ENCODE peak calls at places on chromosomes 5 and 9, in nine cellular contexts. One of them, this sample, is unnamed.

GRCh38 chr5:134462047-134462575 is 50.4 kb upstream of the CDKN2AIPNL start:
- DNase-seq in neuronal stem cell: no peak
- DNase-seq in PC-3: no peak
- DNase-seq in A549: no peak
- DNase-seq in GM06990: no peak
- DNase-seq in IMR-90: no peak
- DNase-seq in upper lobe of right lung: peak; percentile 11
- DNase-seq in hepatocyte: no peak
- DNase-seq in psoas muscle: no peak
- DNase-seq in this sample: no peak

GRCh38 chr9:137319976-137320551 is 18.0 kb upstream of the NRARP start:
- DNase-seq in GM06990: peak; percentile 12
- DNase-seq in psoas muscle: no peak
- DNase-seq in upper lobe of right lung: no peak
- DNase-seq in A549: no peak
- DNase-seq in neuronal stem cell: no peak
- DNase-seq in PC-3: no peak
- DNase-seq in hepatocyte: no peak
- DNase-seq in IMR-90: no peak
- DNase-seq in this sample: no peak

GRCh38 chr9:72931437-72931836 is 21.4 kb downstream of the ALDH1A1 start:
- DNase-seq in upper lobe of right lung: no peak
- DNase-seq in PC-3: no peak
- DNase-seq in A549: no peak
- DNase-seq in hepatocyte: no peak
- DNase-seq in psoas muscle: no peak
- DNase-seq in IMR-90: no peak
- DNase-seq in neuronal stem cell: no peak
- DNase-seq in GM06990: no peak
- DNase-seq in this sample: no peak

GRCh38 chr5:75192804-75193203 is 43.9 kb downstream of the ANKRD31 start:
- DNase-seq in GM06990: no peak
- DNase-seq in psoas muscle: no peak
- DNase-seq in hepatocyte: no peak
- DNase-seq in IMR-90: no peak
- DNase-seq in A549: no peak
- DNase-seq in PC-3: no peak
- DNase-seq in neuronal stem cell: no peak
- DNase-seq in upper lobe of right lung: no peak
- DNase-seq in this sample: no peak

GRCh38 chr5:131581710-131582109 is 53.3 kb downstream of the RAPGEF6 start:
- DNase-seq in IMR-90: no peak
- DNase-seq in neuronal stem cell: no peak
- DNase-seq in PC-3: no peak
- DNase-seq in GM06990: no peak
- DNase-seq in hepatocyte: no peak
- DNase-seq in upper lobe of right lung: no peak
- DNase-seq in A549: no peak
- DNase-seq in psoas muscle: no peak
- DNase-seq in this sample: no peak

GRCh38 chr9:87812375-87813118 is 70.1 kb upstream of the SPATA31E1 start:
- DNase-seq in hepatocyte: peak; percentile 41
- DNase-seq in GM06990: no peak
- DNase-seq in PC-3: peak; percentile 49
- DNase-seq in A549: peak; percentile 60
- DNase-seq in psoas muscle: no peak
- DNase-seq in upper lobe of right lung: no peak
- DNase-seq in neuronal stem cell: no peak
- DNase-seq in IMR-90: peak; percentile 66
- DNase-seq in this sample: peak; percentile 74

GRCh38 chr9:5557606-5558587 is 47.6 kb downstream of the PDCD1LG2 start:
- DNase-seq in A549: no peak
- DNase-seq in GM06990: peak; percentile 48
- DNase-seq in upper lobe of right lung: no peak
- DNase-seq in hepatocyte: no peak
- DNase-seq in psoas muscle: peak; percentile 16
- DNase-seq in IMR-90: no peak
- DNase-seq in neuronal stem cell: no peak
- DNase-seq in PC-3: no peak
- DNase-seq in this sample: peak; percentile 83

GRCh38 chr9:125361837-125362531 is 100.4 kb downstream of the GAPVD1 start:
- DNase-seq in neuronal stem cell: no peak
- DNase-seq in IMR-90: peak; percentile 17
- DNase-seq in upper lobe of right lung: no peak
- DNase-seq in hepatocyte: peak; percentile 25
- DNase-seq in PC-3: peak; percentile 46
- DNase-seq in psoas muscle: no peak
- DNase-seq in GM06990: no peak
- DNase-seq in A549: no peak
- DNase-seq in this sample: peak; percentile 13

GRCh38 chr9:120265791-120266190 is 314.2 kb downstream of the CDK5RAP2 start:
- DNase-seq in PC-3: no peak
- DNase-seq in hepatocyte: no peak
- DNase-seq in A549: no peak
- DNase-seq in GM06990: no peak
- DNase-seq in neuronal stem cell: no peak
- DNase-seq in IMR-90: no peak
- DNase-seq in psoas muscle: peak; percentile 37
- DNase-seq in upper lobe of right lung: no peak
- DNase-seq in this sample: peak; percentile 4

GRCh38 chr9:133986774-133987454 is 5.2 kb downstream of the VAV2 start:
- DNase-seq in PC-3: no peak
- DNase-seq in psoas muscle: no peak
- DNase-seq in GM06990: no peak
- DNase-seq in upper lobe of right lung: peak; percentile 23
- DNase-seq in neuronal stem cell: no peak
- DNase-seq in IMR-90: no peak
- DNase-seq in A549: no peak
- DNase-seq in hepatocyte: no peak
- DNase-seq in this sample: no peak

GRCh38 chr5:145903862-145904261 is 31.0 kb upstream of the GRXCR2 start:
- DNase-seq in upper lobe of right lung: no peak
- DNase-seq in PC-3: peak; percentile 5
- DNase-seq in neuronal stem cell: no peak
- DNase-seq in GM06990: no peak
- DNase-seq in psoas muscle: no peak
- DNase-seq in IMR-90: peak; percentile 63
- DNase-seq in hepatocyte: no peak
- DNase-seq in A549: no peak
- DNase-seq in this sample: peak; percentile 80

GRCh38 chr9:77679696-77680359 is 31.7 kb upstream of the GNA14 start:
- DNase-seq in upper lobe of right lung: no peak
- DNase-seq in IMR-90: no peak
- DNase-seq in neuronal stem cell: no peak
- DNase-seq in GM06990: no peak
- DNase-seq in hepatocyte: no peak
- DNase-seq in A549: no peak
- DNase-seq in PC-3: no peak
- DNase-seq in psoas muscle: no peak
- DNase-seq in this sample: no peak

GRCh38 chr9:12955510-12956163 is 180.8 kb downstream of the LURAP1L start:
- DNase-seq in IMR-90: no peak
- DNase-seq in psoas muscle: no peak
- DNase-seq in GM06990: no peak
- DNase-seq in neuronal stem cell: no peak
- DNase-seq in A549: no peak
- DNase-seq in hepatocyte: no peak
- DNase-seq in upper lobe of right lung: no peak
- DNase-seq in PC-3: no peak
- DNase-seq in this sample: no peak

GRCh38 chr5:36836831-36837230 is 39.7 kb upstream of the NIPBL start:
- DNase-seq in IMR-90: no peak
- DNase-seq in A549: no peak
- DNase-seq in upper lobe of right lung: no peak
- DNase-seq in PC-3: no peak
- DNase-seq in GM06990: no peak
- DNase-seq in psoas muscle: no peak
- DNase-seq in neuronal stem cell: no peak
- DNase-seq in hepatocyte: no peak
- DNase-seq in this sample: no peak

GRCh38 chr9:94805585-94805984 is 79.1 kb downstream of the AOPEP start:
- DNase-seq in PC-3: peak; percentile 89
- DNase-seq in neuronal stem cell: no peak
- DNase-seq in IMR-90: peak; percentile 97
- DNase-seq in GM06990: no peak
- DNase-seq in A549: peak; percentile 82
- DNase-seq in upper lobe of right lung: no peak
- DNase-seq in psoas muscle: no peak
- DNase-seq in hepatocyte: peak; percentile 66
- DNase-seq in this sample: peak; percentile 92

GRCh38 chr5:484556-484955 is 39.7 kb downstream of the SLC9A3 start:
- DNase-seq in psoas muscle: no peak
- DNase-seq in upper lobe of right lung: no peak
- DNase-seq in GM06990: no peak
- DNase-seq in neuronal stem cell: no peak
- DNase-seq in IMR-90: no peak
- DNase-seq in hepatocyte: no peak
- DNase-seq in PC-3: no peak
- DNase-seq in A549: no peak
- DNase-seq in this sample: no peak

GRCh38 chr5:142722146-142722545 is 36.3 kb upstream of the FGF1 start:
- DNase-seq in neuronal stem cell: no peak
- DNase-seq in PC-3: no peak
- DNase-seq in IMR-90: peak; percentile 31
- DNase-seq in hepatocyte: no peak
- DNase-seq in upper lobe of right lung: no peak
- DNase-seq in GM06990: no peak
- DNase-seq in psoas muscle: no peak
- DNase-seq in A549: no peak
- DNase-seq in this sample: peak; percentile 44

GRCh38 chr5:114207615-114208014 is 154.3 kb upstream of the KCNN2 start:
- DNase-seq in neuronal stem cell: no peak
- DNase-seq in GM06990: no peak
- DNase-seq in IMR-90: no peak
- DNase-seq in psoas muscle: no peak
- DNase-seq in PC-3: no peak
- DNase-seq in hepatocyte: no peak
- DNase-seq in A549: no peak
- DNase-seq in upper lobe of right lung: no peak
- DNase-seq in this sample: no peak

GRCh38 chr5:124735169-124735858 is 11.1 kb downstream of the ZNF608 start:
- DNase-seq in psoas muscle: peak; percentile 27
- DNase-seq in hepatocyte: peak; percentile 80
- DNase-seq in A549: no peak
- DNase-seq in neuronal stem cell: no peak
- DNase-seq in PC-3: no peak
- DNase-seq in GM06990: no peak
- DNase-seq in IMR-90: no peak
- DNase-seq in upper lobe of right lung: no peak
- DNase-seq in this sample: peak; percentile 78

DNA sequence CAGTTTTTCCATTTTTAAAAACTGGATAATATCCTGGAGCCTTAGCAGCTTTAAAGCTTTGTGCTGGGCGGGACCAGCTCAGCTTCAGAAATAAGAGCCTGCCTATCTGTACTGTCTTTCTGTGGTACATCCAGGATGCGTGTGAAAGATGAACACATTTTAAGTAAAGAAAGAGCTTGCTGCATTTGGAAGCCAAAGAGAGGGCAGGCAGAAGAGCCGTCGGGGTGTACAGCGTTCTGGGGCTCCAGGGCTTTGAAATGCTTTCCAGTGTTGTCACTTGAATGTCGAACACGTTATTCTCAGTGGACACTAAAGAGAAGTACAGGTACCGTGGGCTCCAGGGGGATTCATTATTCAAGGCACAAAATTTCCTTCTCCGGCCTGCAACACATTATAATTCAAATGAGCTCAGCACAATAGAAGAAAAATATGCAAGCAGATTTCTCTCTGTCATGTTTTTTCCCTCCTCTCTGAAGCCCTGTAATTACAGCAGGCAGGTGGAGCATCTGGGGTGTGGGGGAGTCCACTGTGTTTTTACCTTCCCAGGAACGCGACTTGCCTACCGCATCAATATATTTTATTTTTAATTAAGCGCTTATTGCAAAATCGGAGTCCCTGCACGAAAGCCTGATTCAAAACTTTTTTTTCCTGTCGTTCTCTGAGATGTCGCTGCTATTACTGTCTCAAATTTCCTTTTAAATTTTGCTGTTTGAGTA is 293.1 kb downstream of the ZSWIM6 start:
- DNase-seq in upper lobe of right lung: no peak
- DNase-seq in neuronal stem cell: no peak
- DNase-seq in hepatocyte: no peak
- DNase-seq in psoas muscle: no peak
- DNase-seq in GM06990: no peak
- DNase-seq in A549: no peak
- DNase-seq in IMR-90: no peak
- DNase-seq in PC-3: no peak
- DNase-seq in this sample: no peak
- H3K4me3 ChIP-seq in upper lobe of right lung: peak overlapping the region; percentile 57
- H3K4me3 ChIP-seq in neuronal stem cell: peak overlapping the region; percentile 71
- H3K4me3 ChIP-seq in hepatocyte: peak overlapping the region; percentile 80
- H3K4me3 ChIP-seq in psoas muscle: peak overlapping the region; percentile 66
- H3K4me3 ChIP-seq in GM06990: no peak overlapping the region
- H3K4me3 ChIP-seq in A549: peak overlapping the region; percentile 54
- H3K4me3 ChIP-seq in IMR-90: peak overlapping the region; percentile 28
- H3K4me3 ChIP-seq in PC-3: no peak overlapping the region
- H3K4me3 ChIP-seq in this sample: peak overlapping the region; percentile 53

GRCh38 chr9:112348993-112349333 is 15.5 kb upstream of the PTBP3 start:
- DNase-seq in IMR-90: no peak
- DNase-seq in hepatocyte: no peak
- DNase-seq in psoas muscle: no peak
- DNase-seq in upper lobe of right lung: no peak
- DNase-seq in GM06990: no peak
- DNase-seq in neuronal stem cell: no peak
- DNase-seq in PC-3: no peak
- DNase-seq in A549: no peak
- DNase-seq in this sample: no peak
- H3K4me3 ChIP-seq in IMR-90: no peak overlapping the region
- H3K4me3 ChIP-seq in hepatocyte: no peak overlapping the region
- H3K4me3 ChIP-seq in psoas muscle: peak overlapping the region; percentile 57
- H3K4me3 ChIP-seq in upper lobe of right lung: peak overlapping the region; percentile 46
- H3K4me3 ChIP-seq in GM06990: no peak overlapping the region
- H3K4me3 ChIP-seq in neuronal stem cell: no peak overlapping the region
- H3K4me3 ChIP-seq in PC-3: no peak overlapping the region
- H3K4me3 ChIP-seq in A549: peak overlapping the region; percentile 41
- H3K4me3 ChIP-seq in this sample: no peak overlapping the region

DNA sequence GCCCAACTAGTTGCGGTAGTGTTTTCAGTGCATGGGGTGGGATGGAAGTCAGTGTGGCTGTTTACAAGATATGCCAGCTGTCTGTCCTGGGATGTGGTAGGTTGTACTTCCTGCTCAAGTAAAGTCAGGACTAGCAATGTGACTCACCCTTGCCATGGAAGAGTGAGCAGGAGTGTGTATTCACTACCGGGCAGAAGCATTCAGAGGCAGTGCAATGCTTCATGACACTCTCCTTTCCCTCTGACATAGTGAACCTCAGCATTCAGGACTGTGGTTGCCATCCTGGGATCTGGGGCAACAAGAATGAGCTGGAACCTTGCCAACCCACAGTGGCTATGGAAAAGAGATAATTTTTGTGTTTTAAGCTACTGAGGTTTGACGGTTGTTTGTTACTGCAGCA is 68.9 kb downstream of the BOD1 start:
- DNase-seq in upper lobe of right lung: no peak
- DNase-seq in PC-3: peak; percentile 61
- DNase-seq in hepatocyte: no peak
- DNase-seq in A549: no peak
- DNase-seq in psoas muscle: no peak
- DNase-seq in GM06990: peak; percentile 26
- DNase-seq in neuronal stem cell: no peak
- DNase-seq in IMR-90: peak; percentile 44
- DNase-seq in this sample: peak; percentile 22
- H3K4me3 ChIP-seq in upper lobe of right lung: no peak overlapping the region
- H3K4me3 ChIP-seq in PC-3: no peak overlapping the region
- H3K4me3 ChIP-seq in hepatocyte: no peak overlapping the region
- H3K4me3 ChIP-seq in A549: no peak overlapping the region
- H3K4me3 ChIP-seq in psoas muscle: no peak overlapping the region
- H3K4me3 ChIP-seq in GM06990: no peak overlapping the region
- H3K4me3 ChIP-seq in neuronal stem cell: no peak overlapping the region
- H3K4me3 ChIP-seq in IMR-90: no peak overlapping the region
- H3K4me3 ChIP-seq in this sample: no peak overlapping the region

GRCh38 chr5:122473941-122474340 is 161.9 kb downstream of the SNCAIP start:
- DNase-seq in IMR-90: no peak
- DNase-seq in hepatocyte: no peak
- DNase-seq in GM06990: no peak
- DNase-seq in psoas muscle: no peak
- DNase-seq in upper lobe of right lung: no peak
- DNase-seq in A549: no peak
- DNase-seq in PC-3: no peak
- DNase-seq in neuronal stem cell: no peak
- DNase-seq in this sample: no peak
- H3K4me3 ChIP-seq in IMR-90: no peak overlapping the region
- H3K4me3 ChIP-seq in hepatocyte: no peak overlapping the region
- H3K4me3 ChIP-seq in GM06990: no peak overlapping the region
- H3K4me3 ChIP-seq in psoas muscle: no peak overlapping the region
- H3K4me3 ChIP-seq in upper lobe of right lung: peak overlapping the region; percentile 0
- H3K4me3 ChIP-seq in A549: no peak overlapping the region
- H3K4me3 ChIP-seq in PC-3: no peak overlapping the region
- H3K4me3 ChIP-seq in neuronal stem cell: no peak overlapping the region
- H3K4me3 ChIP-seq in this sample: no peak overlapping the region

This sample was measured in fibroblast of the aortic adventitia.